ENCODE peak calls at places on chromosomes 3 and 15, in five cellular contexts. One of them, this sample, is unnamed.

GRCh38 chr3:197878427-197878826 is 71.6 kb upstream of the RPL35A start:
- DNase-seq in K562: no peak
- DNase-seq in A549: no peak
- DNase-seq in HepG2: no peak
- DNase-seq in H1: no peak
- DNase-seq in this sample: no peak

GRCh38 chr15:72604794-72605193 is 49.7 kb upstream of the GOLGA6B start:
- DNase-seq in H1: no peak
- DNase-seq in HepG2: no peak
- DNase-seq in A549: no peak
- DNase-seq in K562: peak
- DNase-seq in this sample: no peak

GRCh38 chr3:149277338-149277813 is 55.7 kb upstream of the CP start:
- DNase-seq in K562: no peak
- DNase-seq in H1: no peak
- DNase-seq in A549: peak
- DNase-seq in HepG2: peak
- DNase-seq in this sample: peak

GRCh38 chr3:87997298-87997697 is 61.5 kb downstream of the CGGBP1 start:
- DNase-seq in H1: no peak
- DNase-seq in K562: no peak
- DNase-seq in A549: no peak
- DNase-seq in HepG2: no peak
- DNase-seq in this sample: no peak

GRCh38 chr15:53225786-53226185 is 435.6 kb upstream of the ONECUT1 start:
- DNase-seq in HepG2: no peak
- DNase-seq in A549: no peak
- DNase-seq in K562: no peak
- DNase-seq in H1: no peak
- DNase-seq in this sample: no peak

GRCh38 chr3:94028093-94028837 is at the start of gene STX19:
- DNase-seq in H1: no peak
- DNase-seq in HepG2: no peak
- DNase-seq in K562: no peak
- DNase-seq in A549: no peak
- DNase-seq in this sample: no peak

GRCh38 chr15:60507596-60508424 is 28.9 kb upstream of the ICE2 start:
- DNase-seq in HepG2: peak
- DNase-seq in A549: peak
- DNase-seq in H1: peak
- DNase-seq in K562: peak
- DNase-seq in this sample: peak

GRCh38 chr15:28103831-28104230 is 4.7 kb upstream of the OCA2 start:
- DNase-seq in HepG2: no peak
- DNase-seq in H1: no peak
- DNase-seq in A549: no peak
- DNase-seq in K562: no peak
- DNase-seq in this sample: no peak

GRCh38 chr3:66593978-66594377 is 93.2 kb upstream of the LRIG1 start:
- DNase-seq in K562: no peak
- DNase-seq in HepG2: peak
- DNase-seq in A549: peak
- DNase-seq in H1: no peak
- DNase-seq in this sample: peak

GRCh38 chr15:70266412-70267089 is 168.8 kb upstream of the TLE3 start:
- DNase-seq in H1: no peak
- DNase-seq in HepG2: no peak
- DNase-seq in K562: no peak
- DNase-seq in A549: no peak
- DNase-seq in this sample: no peak

GRCh38 chr3:50388720-50389352 is 29.5 kb upstream of the TMEM115 start:
- DNase-seq in HepG2: no peak
- DNase-seq in H1: no peak
- DNase-seq in A549: no peak
- DNase-seq in K562: no peak
- DNase-seq in this sample: no peak

GRCh38 chr3:115019900-115020299 is 127.2 kb downstream of the ZBTB20 start:
- DNase-seq in H1: no peak
- DNase-seq in K562: no peak
- DNase-seq in HepG2: no peak
- DNase-seq in A549: no peak
- DNase-seq in this sample: no peak

GRCh38 chr3:118729546-118729945 is 305.1 kb downstream of the IGSF11 start:
- DNase-seq in H1: no peak
- DNase-seq in HepG2: no peak
- DNase-seq in K562: no peak
- DNase-seq in A549: no peak
- DNase-seq in this sample: no peak

GRCh38 chr15:31586841-31587240 is 260.2 kb downstream of the KLF13 start:
- DNase-seq in H1: no peak
- DNase-seq in K562: no peak
- DNase-seq in A549: no peak
- DNase-seq in HepG2: no peak
- DNase-seq in this sample: peak

GRCh38 chr15:70474367-70474681 is 289.0 kb downstream of the UACA start:
- DNase-seq in A549: no peak
- DNase-seq in H1: no peak
- DNase-seq in K562: no peak
- DNase-seq in HepG2: no peak
- DNase-seq in this sample: no peak

GRCh38 chr3:51550080-51550819 is 11.7 kb downstream of the RAD54L2 start:
- DNase-seq in H1: no peak
- DNase-seq in HepG2: peak
- DNase-seq in K562: no peak
- DNase-seq in A549: no peak
- DNase-seq in this sample: no peak

GRCh38 chr3:178393833-178394232 is 142.4 kb upstream of the KCNMB2 start:
- DNase-seq in HepG2: no peak
- DNase-seq in H1: no peak
- DNase-seq in A549: no peak
- DNase-seq in K562: no peak
- DNase-seq in this sample: peak

GRCh38 chr15:81897011-81897677 is 148.7 kb downstream of the MEX3B start:
- DNase-seq in A549: no peak
- DNase-seq in H1: no peak
- DNase-seq in HepG2: no peak
- DNase-seq in K562: no peak
- DNase-seq in this sample: peak

GRCh38 chr3:11544413-11545181 is 99.1 kb downstream of the VGLL4 start:
- DNase-seq in K562: no peak
- DNase-seq in H1: no peak
- DNase-seq in A549: no peak
- DNase-seq in HepG2: peak
- DNase-seq in this sample: peak

GRCh38 chr3:86793786-86794185 is 197.2 kb downstream of the VGLL3 start:
- DNase-seq in A549: no peak
- DNase-seq in H1: no peak
- DNase-seq in HepG2: peak
- DNase-seq in K562: no peak
- DNase-seq in this sample: peak

GRCh38 chr3:53970656-53971055 is 79.0 kb upstream of the SELENOK start:
- DNase-seq in HepG2: no peak
- DNase-seq in K562: no peak
- DNase-seq in A549: no peak
- DNase-seq in H1: peak
- DNase-seq in this sample: no peak

GRCh38 chr3:190239325-190239724 is 82.9 kb downstream of the CLDN1 start:
- DNase-seq in H1: no peak
- DNase-seq in A549: no peak
- DNase-seq in HepG2: no peak
- DNase-seq in K562: no peak
- DNase-seq in this sample: no peak

GRCh38 chr3:13517253-13517977 is 31.5 kb upstream of the FBLN2 start:
- DNase-seq in H1: no peak
- DNase-seq in K562: no peak
- DNase-seq in A549: no peak
- DNase-seq in HepG2: no peak
- DNase-seq in this sample: no peak

GRCh38 chr3:47394140-47394855 is 13.5 kb downstream of the PTPN23 start:
- DNase-seq in H1: no peak
- DNase-seq in HepG2: peak
- DNase-seq in A549: no peak
- DNase-seq in K562: no peak
- DNase-seq in this sample: peak

GRCh38 chr15:60804551-60804950 is 325.6 kb upstream of the ICE2 start:
- DNase-seq in K562: no peak
- DNase-seq in H1: no peak
- DNase-seq in HepG2: no peak
- DNase-seq in A549: no peak
- DNase-seq in this sample: no peak

GRCh38 chr3:29201609-29202008 is 79.3 kb upstream of the RBMS3 start:
- DNase-seq in K562: no peak
- DNase-seq in A549: no peak
- DNase-seq in HepG2: no peak
- DNase-seq in H1: no peak
- DNase-seq in this sample: no peak

GRCh38 chr15:54150255-54150654 is 172.0 kb downstream of the UNC13C start:
- DNase-seq in K562: no peak
- DNase-seq in H1: no peak
- DNase-seq in HepG2: no peak
- DNase-seq in A549: no peak
- DNase-seq in this sample: peak

GRCh38 chr3:30516238-30516637 is 90.2 kb upstream of the TGFBR2 start:
- DNase-seq in HepG2: no peak
- DNase-seq in H1: no peak
- DNase-seq in A549: no peak
- DNase-seq in K562: no peak
- DNase-seq in this sample: peak

GRCh38 chr3:100681496-100681895 is 27.8 kb upstream of the TFG start:
- DNase-seq in HepG2: no peak
- DNase-seq in H1: no peak
- DNase-seq in A549: no peak
- DNase-seq in K562: no peak
- DNase-seq in this sample: no peak

GRCh38 chr15:100686021-100686724 is 83.8 kb downstream of the ASB7 start:
- DNase-seq in H1: no peak
- DNase-seq in A549: no peak
- DNase-seq in K562: no peak
- DNase-seq in HepG2: no peak
- DNase-seq in this sample: no peak

GRCh38 chr3:172530101-172530561 is 6.9 kb upstream of the TNFSF10 start:
- DNase-seq in H1: no peak
- DNase-seq in HepG2: no peak
- DNase-seq in K562: no peak
- DNase-seq in A549: no peak
- DNase-seq in this sample: no peak

GRCh38 chr3:50345586-50345985 is at the start of gene ZMYND10:
- DNase-seq in A549: peak
- DNase-seq in HepG2: no peak
- DNase-seq in K562: peak
- DNase-seq in H1: peak
- DNase-seq in this sample: peak

GRCh38 chr3:28840976-28841376 is 439.9 kb upstream of the RBMS3 start:
- DNase-seq in HepG2: no peak
- DNase-seq in H1: no peak
- DNase-seq in K562: no peak
- DNase-seq in A549: no peak
- DNase-seq in this sample: no peak

DNA sequence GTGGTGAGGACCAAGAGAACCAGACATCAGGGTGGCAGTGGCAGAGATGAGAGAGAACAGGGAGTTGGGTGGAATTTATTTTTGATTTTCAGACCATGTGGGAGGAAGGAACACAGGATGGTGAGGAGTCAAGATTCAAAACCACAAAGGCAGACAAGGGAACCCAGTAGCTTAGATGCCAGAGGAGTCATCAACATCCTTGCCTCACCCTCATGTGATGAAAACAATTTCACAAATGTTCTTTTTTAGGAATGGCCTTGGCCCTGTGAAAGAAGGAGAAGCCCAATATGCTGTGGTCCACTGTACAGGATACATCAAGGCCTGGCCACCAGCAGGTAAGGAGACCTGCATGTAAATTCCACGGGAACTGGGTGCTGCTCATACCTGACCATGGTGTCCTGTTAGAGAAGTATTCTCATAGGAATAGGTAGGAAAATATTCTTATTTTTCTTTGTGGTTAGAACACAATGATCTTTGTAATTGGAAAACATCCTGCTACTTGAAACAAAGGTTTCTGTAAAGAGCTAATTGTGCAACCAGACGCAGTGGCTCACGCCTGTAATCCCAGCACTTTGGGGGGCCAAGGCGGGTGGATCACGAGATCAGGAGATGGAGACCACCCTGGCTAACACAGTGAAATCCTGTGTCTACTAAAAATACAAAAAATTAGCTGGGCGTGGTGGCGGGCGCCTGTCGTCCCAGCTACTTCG is 110.0 kb downstream of the ARNT2 start:
- DNase-seq in A549: no peak
- DNase-seq in K562: no peak
- DNase-seq in H1: peak
- DNase-seq in HepG2: no peak
- DNase-seq in this sample: peak
- TF ChIP-seq MAFK in A549: no peak
- TF ChIP-seq MAFK in K562: no peak
- TF ChIP-seq MAFK in H1: no peak
- TF ChIP-seq MAFK in HepG2: no peak
- TF ChIP-seq MAFK in this sample: no peak

GRCh38 chr3:157077565-157077991 is 82.4 kb downstream of the CCNL1 start:
- DNase-seq in K562: no peak
- DNase-seq in A549: no peak
- DNase-seq in HepG2: peak
- DNase-seq in H1: no peak
- DNase-seq in this sample: peak
- TF ChIP-seq MAFK in K562: no peak
- TF ChIP-seq MAFK in A549: no peak
- TF ChIP-seq MAFK in HepG2: no peak
- TF ChIP-seq MAFK in H1: no peak
- TF ChIP-seq MAFK in this sample: no peak

DNA sequence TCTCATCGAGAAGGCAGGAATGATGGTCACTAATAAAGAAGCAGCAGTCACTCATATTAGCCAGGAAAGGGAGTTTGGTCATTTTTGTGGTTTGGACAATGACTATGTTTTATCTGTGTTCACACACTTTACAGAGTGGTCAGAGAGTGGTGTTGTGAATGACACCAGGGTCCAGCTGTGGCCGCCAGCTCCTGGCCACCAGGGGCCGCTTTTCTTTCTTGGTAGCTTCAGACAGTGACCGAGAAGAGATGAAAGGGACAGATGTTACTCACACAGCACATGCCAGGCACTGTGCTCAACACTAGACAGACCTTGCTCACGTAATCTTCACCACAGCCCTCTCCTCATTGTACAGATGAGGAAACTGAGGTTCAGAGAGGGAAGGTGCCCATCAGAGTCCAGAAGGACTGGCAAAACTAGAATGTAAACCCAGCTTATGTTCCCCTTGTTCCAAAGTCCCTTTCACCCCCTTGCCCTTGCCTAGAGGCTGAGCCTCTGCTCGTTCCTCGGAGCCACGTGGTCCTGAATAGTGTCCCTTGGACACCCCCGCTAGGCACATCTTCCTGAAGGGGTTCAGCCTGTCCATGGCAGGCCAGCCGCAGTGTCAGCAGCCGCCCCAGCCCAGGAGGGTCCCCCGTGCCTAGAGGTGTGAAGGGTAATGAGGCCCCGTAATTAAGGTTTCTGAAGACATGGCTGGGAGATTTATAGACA is 55.6 kb downstream of the CYP11A1 start:
- DNase-seq in K562: peak
- DNase-seq in A549: peak
- DNase-seq in H1: no peak
- DNase-seq in HepG2: peak
- DNase-seq in this sample: peak
- TF ChIP-seq MAFK in K562: peak
- TF ChIP-seq MAFK in A549: no peak
- TF ChIP-seq MAFK in H1: no peak
- TF ChIP-seq MAFK in HepG2: no peak
- TF ChIP-seq MAFK in this sample: no peak

GRCh38 chr3:127628788-127629456 is at the start of gene PODXL2:
- DNase-seq in H1: peak
- DNase-seq in HepG2: peak
- DNase-seq in K562: peak
- DNase-seq in A549: peak
- DNase-seq in this sample: peak
- TF ChIP-seq MAFK in H1: no peak
- TF ChIP-seq MAFK in HepG2: no peak
- TF ChIP-seq MAFK in K562: no peak
- TF ChIP-seq MAFK in A549: no peak
- TF ChIP-seq MAFK in this sample: no peak

This sample was measured in IMR-90.